ENCODE peak calls at places on chromosome 10, in six cellular contexts. C is astrocyte of the spinal cord, R is mesothelial cell of epicardium, X is MM.1S, U is lower leg skin, O is chondrocyte. K is an unnamed sample.
A peak's percentile ranks its signal among the peaks of the same experiment; 100 is the strongest.

GRCh38 chr10:117663750-117664149 is 121.2 kb downstream of the EMX2 start:
- DNase-seq in X (no peak), C (peak; percentile 85), O (no peak), R (no peak), U (no peak), K (no peak)

GRCh38 chr10:104307576-104308438 is 30.5 kb downstream of the ITPRIP start:
- DNase-seq in R (no peak), C (no peak), X (no peak), O (no peak), U (no peak), K (no peak)

GRCh38 chr10:86650151-86650550 is 4.2 kb upstream of the OPN4 start:
- DNase-seq in U (no peak), O (no peak), X (no peak), R (no peak), C (no peak), K (no peak)

GRCh38 chr10:100186813-100187212 is 984 bp upstream of the ERLIN1 start:
- DNase-seq in O (no peak), R (no peak), X (peak; percentile 30), U (no peak), C (no peak), K (no peak)

GRCh38 chr10:126849646-126850045 is 55.6 kb upstream of the DOCK1 start:
- DNase-seq in C (no peak), O (no peak), X (no peak), U (no peak), R (no peak), K (no peak)

GRCh38 chr10:106938448-106939014 is 226.0 kb downstream of the SORCS1 start:
- DNase-seq in C (no peak), X (no peak), O (no peak), R (no peak), U (no peak), K (no peak)

GRCh38 chr10:73591935-73592699 is 975 bp upstream of the USP54 start:
- DNase-seq in U (peak; percentile 62), C (peak; percentile 64), R (no peak), O (no peak), X (no peak), K (peak; percentile 12)

GRCh38 chr10:86649471-86650150 is 4.7 kb upstream of the OPN4 start:
- DNase-seq in R (peak; percentile 29), X (no peak), C (no peak), O (peak; percentile 77), U (no peak), K (no peak)

GRCh38 chr10:5364365-5364764 is 401 bp upstream of the UCN3 start:
- DNase-seq in X (no peak), C (no peak), R (no peak), O (no peak), U (no peak), K (no peak)

GRCh38 chr10:113053091-113053490 is 103.0 kb downstream of the TCF7L2 start:
- DNase-seq in X (no peak), O (no peak), U (no peak), C (no peak), R (no peak), K (no peak)

GRCh38 chr10:103641326-103641725 is 147.8 kb downstream of the NEURL1 start:
- DNase-seq in O (no peak), X (no peak), C (no peak), U (no peak), R (no peak), K (no peak)

GRCh38 chr10:22988581-22989360 is 60.9 kb downstream of the ARMC3 start:
- DNase-seq in X (peak; percentile 69), O (no peak), R (peak; percentile 66), U (peak; percentile 71), C (peak; percentile 75), K (peak; percentile 48)

GRCh38 chr10:44310762-44311562 is 73.9 kb downstream of the CXCL12 start:
- DNase-seq in O (peak; percentile 92), C (peak; percentile 75), R (peak; percentile 89), U (peak; percentile 69), X (peak; percentile 61), K (peak; percentile 91)

GRCh38 chr10:56586391-56586790 is 225.3 kb upstream of the ZWINT start:
- DNase-seq in R (no peak), C (peak; percentile 23), X (no peak), U (no peak), O (no peak), K (no peak)

GRCh38 chr10:101003639-101004206 is 4.1 kb downstream of the LZTS2 start:
- DNase-seq in O (peak; percentile 84), U (no peak), C (no peak), X (no peak), R (no peak), K (no peak)

GRCh38 chr10:3500408-3500856 is 284.6 kb downstream of the KLF6 start:
- DNase-seq in U (peak; percentile 87), O (no peak), X (no peak), R (peak; percentile 64), C (peak; percentile 90), K (no peak)

GRCh38 chr10:84214612-84215235 is 10.6 kb downstream of the LRIT2 start:
- DNase-seq in C (no peak), R (no peak), X (peak; percentile 51), U (no peak), O (no peak), K (no peak)

GRCh38 chr10:78623577-78624215 is 445.1 kb upstream of the ZMIZ1 start:
- DNase-seq in U (no peak), O (no peak), C (peak; percentile 80), R (no peak), X (no peak), K (no peak)

GRCh38 chr10:43420369-43421200 is 11.6 kb upstream of the HNRNPF start:
- DNase-seq in C (peak; percentile 83), X (peak; percentile 91), R (peak; percentile 85), U (peak; percentile 86), O (no peak), K (peak; percentile 65)

GRCh38 chr10:96395931-96396877 is 37.4 kb upstream of the OPALIN start:
- DNase-seq in O (no peak), U (peak; percentile 30), R (peak; percentile 75), X (peak; percentile 66), C (peak; percentile 79), K (peak; percentile 26)
- TF ChIP-seq CTCF in O (peak; percentile 92), U (no peak), R (peak; percentile 85), X (peak; percentile 86), C (peak; percentile 91), K (peak; percentile 92)

GRCh38 chr10:118712080-118712479 is 42.7 kb downstream of the CACUL1 start:
- DNase-seq in C (no peak), U (no peak), O (no peak), R (no peak), X (no peak), K (no peak)

GRCh38 chr10:118710487-118710886 is 44.3 kb downstream of the CACUL1 start:
- DNase-seq in C (no peak), R (no peak), U (no peak), X (no peak), O (no peak), K (no peak)

GRCh38 chr10:118708571-118708970 is 46.2 kb downstream of the CACUL1 start:
- DNase-seq in O (no peak), C (no peak), X (no peak), R (no peak), U (no peak), K (no peak)

DNA sequence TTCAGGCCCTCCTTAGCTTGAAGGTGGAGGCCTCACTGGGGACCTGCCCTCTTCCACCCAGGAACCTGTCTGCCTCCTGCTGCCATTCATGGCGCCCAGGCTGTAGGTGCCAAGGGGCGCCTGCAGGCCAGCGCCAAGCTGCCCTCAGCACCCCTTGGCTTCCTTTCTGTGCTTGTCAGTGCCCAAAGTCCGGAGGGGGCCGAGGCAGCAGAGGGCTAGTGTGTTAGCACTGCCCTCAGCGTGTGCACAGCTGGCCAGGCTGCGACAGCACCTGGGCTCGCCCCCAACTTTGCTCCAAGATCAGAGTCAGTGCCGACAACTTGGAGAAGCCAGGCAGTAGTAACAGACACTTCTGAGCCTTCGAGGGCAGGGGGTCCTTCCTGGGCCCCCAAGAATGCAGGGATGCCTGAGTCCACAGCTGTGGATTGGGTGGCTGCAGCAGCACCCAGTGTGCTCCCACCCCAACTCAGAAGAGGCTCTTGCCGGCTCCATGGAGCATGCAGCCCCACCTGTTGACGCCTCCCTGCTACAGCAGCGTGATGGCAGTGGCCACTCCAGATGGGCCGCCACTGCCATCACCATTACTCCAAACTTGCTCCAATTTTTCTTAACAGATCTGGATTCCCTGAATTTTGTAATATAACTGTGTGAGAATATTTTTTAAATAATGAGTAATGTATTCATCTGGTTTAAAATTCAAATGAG is 41.7 kb downstream of the CACUL1 start:
- DNase-seq in C (no peak), X (no peak), U (no peak), R (no peak), O (no peak), K (no peak)
- TF ChIP-seq CTCF in C (peak; percentile 29), X (peak; percentile 16), U (no peak), R (no peak), O (peak; percentile 44), K (peak; percentile 31)

DNA sequence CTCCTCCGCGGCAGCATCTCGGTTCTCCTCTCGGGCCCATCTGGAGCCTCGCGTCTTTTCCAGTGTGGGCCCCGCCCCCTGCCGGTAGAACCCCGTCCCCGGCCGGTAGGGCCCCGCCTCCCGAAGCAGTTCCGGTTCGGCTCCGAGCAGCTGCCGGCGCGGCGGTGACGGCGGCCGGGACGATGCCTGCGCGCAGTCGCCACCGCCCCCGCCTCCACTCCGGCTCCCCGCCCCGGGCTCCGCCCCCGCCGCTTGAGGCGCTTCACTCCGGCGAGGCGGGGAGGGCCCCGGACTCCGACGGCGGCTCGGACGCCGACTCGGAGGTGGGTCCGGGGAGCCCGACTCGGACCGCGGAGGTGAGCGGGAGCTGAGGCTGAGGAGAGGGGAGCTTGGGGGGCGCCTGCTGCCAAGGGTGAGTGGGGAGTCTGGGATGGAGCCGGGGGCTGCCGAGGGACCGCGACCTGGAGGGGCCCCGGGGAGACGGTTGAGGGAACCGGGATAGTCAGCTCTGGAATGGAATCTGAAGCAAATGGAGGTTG is at the start of gene SAMD8:
- DNase-seq in U (peak; percentile 96), X (peak; percentile 95), C (peak; percentile 97), O (peak; percentile 99), R (peak; percentile 95), K (peak; percentile 94)
- TF ChIP-seq CTCF in U (no peak), X (no peak), C (no peak), O (peak; percentile 67), R (peak; percentile 81), K (peak; percentile 40)

DNA sequence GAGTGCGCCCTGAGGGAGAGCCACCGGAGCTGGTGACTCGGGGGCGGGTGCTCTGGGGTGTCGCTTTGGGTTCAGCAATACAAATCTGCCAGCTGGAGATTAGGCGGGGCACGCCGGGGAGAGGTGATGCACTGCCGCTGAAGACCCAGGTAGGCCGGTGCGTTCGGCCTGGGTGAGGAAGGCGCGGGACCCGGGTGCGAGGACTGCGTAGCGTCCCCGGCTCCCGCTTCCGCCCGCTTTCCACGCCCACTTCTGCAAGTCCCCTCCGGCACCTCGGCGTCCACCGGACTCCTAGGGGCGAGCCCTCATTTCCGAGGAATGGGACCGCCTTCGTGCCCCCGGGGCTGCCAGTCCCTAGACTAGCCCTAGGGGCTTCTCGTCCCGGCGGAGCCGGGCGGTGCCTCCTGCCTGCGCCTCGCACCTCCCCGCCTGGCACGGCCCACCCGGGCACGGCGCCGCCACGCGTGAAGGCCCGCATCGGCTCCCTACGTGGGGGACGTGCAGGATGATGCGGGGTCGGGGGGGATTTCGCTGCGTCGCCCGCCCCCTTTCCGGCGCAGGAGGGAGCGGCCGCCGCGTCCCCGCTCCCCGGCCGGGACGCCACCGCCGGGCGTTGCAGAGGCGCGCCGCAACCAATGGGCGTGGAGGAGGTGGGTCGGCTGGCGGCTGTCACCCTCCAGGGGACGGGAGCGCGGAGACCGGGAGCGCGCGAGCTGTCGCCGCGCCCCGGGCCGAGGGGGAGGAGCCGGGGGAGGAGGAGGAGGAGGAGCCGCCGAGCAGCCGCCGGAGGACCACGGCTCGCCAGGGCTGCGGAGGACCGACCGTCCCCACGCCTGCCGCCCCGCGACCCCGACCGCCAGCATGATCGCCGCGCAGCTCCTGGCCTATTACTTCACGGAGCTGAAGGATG is 40.0 kb downstream of the HK1 start:
- DNase-seq in U (peak; percentile 86), X (peak; percentile 90), R (peak; percentile 90), O (peak; percentile 96), C (peak; percentile 83), K (peak; percentile 79)
- TF ChIP-seq CTCF in U (no peak), X (no peak), R (no peak), O (peak; percentile 24), C (no peak), K (peak; percentile 9)